ENCODE peak calls at places on chromosomes 1 and 21, in five cellular contexts. One of them, this sample, is unnamed.

GRCh38 chr1:200242379-200243041 is 167.3 kb downstream of the ZNF281 start:
- DNase-seq in SK-N-SH: no peak
- DNase-seq in GM12891: no peak
- DNase-seq in GM12878: no peak
- DNase-seq in HepG2: no peak
- DNase-seq in this sample: no peak

GRCh38 chr1:17020502-17020901 is 8.8 kb upstream of the ATP13A2 start:
- DNase-seq in GM12878: no peak
- DNase-seq in SK-N-SH: no peak
- DNase-seq in GM12891: no peak
- DNase-seq in HepG2: no peak
- DNase-seq in this sample: no peak

GRCh38 chr1:102365074-102365473 is 368.3 kb upstream of the OLFM3 start:
- DNase-seq in GM12878: no peak
- DNase-seq in HepG2: no peak
- DNase-seq in SK-N-SH: no peak
- DNase-seq in GM12891: no peak
- DNase-seq in this sample: no peak

GRCh38 chr1:236209713-236210112 is 67.4 kb downstream of the GPR137B start:
- DNase-seq in GM12878: no peak
- DNase-seq in SK-N-SH: no peak
- DNase-seq in GM12891: no peak
- DNase-seq in HepG2: no peak
- DNase-seq in this sample: no peak

GRCh38 chr1:157157481-157158190 is 19.4 kb upstream of the ETV3 start:
- DNase-seq in HepG2: no peak
- DNase-seq in GM12878: no peak
- DNase-seq in SK-N-SH: no peak
- DNase-seq in GM12891: no peak
- DNase-seq in this sample: no peak

GRCh38 chr1:15249032-15249601 is 2.1 kb downstream of the FHAD1 start:
- DNase-seq in HepG2: no peak
- DNase-seq in SK-N-SH: no peak
- DNase-seq in GM12891: no peak
- DNase-seq in GM12878: no peak
- DNase-seq in this sample: no peak

GRCh38 chr1:43968348-43968948 is 1.4 kb upstream of the DPH2 start:
- DNase-seq in HepG2: no peak
- DNase-seq in GM12878: no peak
- DNase-seq in SK-N-SH: no peak
- DNase-seq in GM12891: no peak
- DNase-seq in this sample: no peak

GRCh38 chr21:44702111-44702972 is 5.4 kb downstream of the KRTAP10-12 start:
- DNase-seq in GM12878: no peak
- DNase-seq in SK-N-SH: peak
- DNase-seq in GM12891: no peak
- DNase-seq in HepG2: no peak
- DNase-seq in this sample: no peak

GRCh38 chr1:112798293-112798692 is 83.2 kb upstream of the PPM1J start:
- DNase-seq in GM12878: no peak
- DNase-seq in GM12891: no peak
- DNase-seq in HepG2: no peak
- DNase-seq in SK-N-SH: no peak
- DNase-seq in this sample: no peak

GRCh38 chr1:33181038-33181861 is 593 bp downstream of the TRIM62 start:
- DNase-seq in GM12891: peak
- DNase-seq in HepG2: no peak
- DNase-seq in GM12878: no peak
- DNase-seq in SK-N-SH: peak
- DNase-seq in this sample: no peak

GRCh38 chr1:26913754-26914619 is at the start of gene NR0B2:
- DNase-seq in SK-N-SH: no peak
- DNase-seq in HepG2: peak
- DNase-seq in GM12891: no peak
- DNase-seq in GM12878: no peak
- DNase-seq in this sample: no peak

GRCh38 chr1:185360714-185361113 is 43.7 kb upstream of the IVNS1ABP start:
- DNase-seq in GM12878: no peak
- DNase-seq in SK-N-SH: no peak
- DNase-seq in GM12891: no peak
- DNase-seq in HepG2: no peak
- DNase-seq in this sample: no peak

GRCh38 chr21:42400525-42400924 is 3.2 kb upstream of the UBASH3A start:
- DNase-seq in GM12891: no peak
- DNase-seq in SK-N-SH: no peak
- DNase-seq in HepG2: no peak
- DNase-seq in GM12878: peak
- DNase-seq in this sample: no peak

GRCh38 chr1:246689409-246689997 is 34.7 kb upstream of the SCCPDH start:
- DNase-seq in HepG2: peak
- DNase-seq in SK-N-SH: peak
- DNase-seq in GM12878: peak
- DNase-seq in GM12891: peak
- DNase-seq in this sample: peak

GRCh38 chr1:216820345-216820744 is 97.1 kb upstream of the ESRRG start:
- DNase-seq in SK-N-SH: no peak
- DNase-seq in HepG2: no peak
- DNase-seq in GM12878: no peak
- DNase-seq in GM12891: no peak
- DNase-seq in this sample: no peak

GRCh38 chr1:7539772-7540175 is 231.3 kb upstream of the VAMP3 start:
- DNase-seq in SK-N-SH: no peak
- DNase-seq in HepG2: no peak
- DNase-seq in GM12878: no peak
- DNase-seq in GM12891: no peak
- DNase-seq in this sample: no peak

GRCh38 chr1:36321119-36321951 is 2.1 kb downstream of the EVA1B start:
- DNase-seq in SK-N-SH: peak
- DNase-seq in GM12891: no peak
- DNase-seq in HepG2: no peak
- DNase-seq in GM12878: no peak
- DNase-seq in this sample: peak

GRCh38 chr1:18322353-18323032 is 158.2 kb upstream of the KLHDC7A start:
- DNase-seq in GM12878: no peak
- DNase-seq in HepG2: no peak
- DNase-seq in SK-N-SH: peak
- DNase-seq in GM12891: no peak
- DNase-seq in this sample: no peak

GRCh38 chr1:67664048-67664447 is 21.0 kb upstream of the GADD45A start:
- DNase-seq in HepG2: peak
- DNase-seq in GM12891: no peak
- DNase-seq in SK-N-SH: no peak
- DNase-seq in GM12878: no peak
- DNase-seq in this sample: no peak

GRCh38 chr1:1021010-1021845 is 1.3 kb downstream of the AGRN start:
- DNase-seq in HepG2: no peak
- DNase-seq in GM12891: no peak
- DNase-seq in SK-N-SH: peak
- DNase-seq in GM12878: no peak
- DNase-seq in this sample: no peak

GRCh38 chr21:39923441-39923840 is 56.2 kb downstream of the PCP4 start:
- DNase-seq in GM12891: no peak
- DNase-seq in HepG2: no peak
- DNase-seq in GM12878: no peak
- DNase-seq in SK-N-SH: no peak
- DNase-seq in this sample: no peak

GRCh38 chr1:184806296-184806721 is 51.7 kb upstream of the EDEM3 start:
- DNase-seq in GM12891: no peak
- DNase-seq in GM12878: no peak
- DNase-seq in SK-N-SH: no peak
- DNase-seq in HepG2: no peak
- DNase-seq in this sample: no peak

GRCh38 chr1:236128646-236129178 is 13.6 kb upstream of the GPR137B start:
- DNase-seq in HepG2: no peak
- DNase-seq in GM12891: no peak
- DNase-seq in SK-N-SH: peak
- DNase-seq in GM12878: no peak
- DNase-seq in this sample: no peak

GRCh38 chr1:49013046-49013445 is 236.4 kb upstream of the BEND5 start:
- DNase-seq in GM12891: no peak
- DNase-seq in SK-N-SH: no peak
- DNase-seq in GM12878: no peak
- DNase-seq in HepG2: no peak
- DNase-seq in this sample: no peak

GRCh38 chr1:109740615-109741373 is at the start of gene GSTM3:
- DNase-seq in HepG2: no peak
- DNase-seq in GM12891: no peak
- DNase-seq in GM12878: no peak
- DNase-seq in SK-N-SH: no peak
- DNase-seq in this sample: no peak

GRCh38 chr21:33402011-33402979 is 918 bp upstream of the IFNGR2 start:
- DNase-seq in SK-N-SH: peak
- DNase-seq in GM12878: no peak
- DNase-seq in HepG2: no peak
- DNase-seq in GM12891: peak
- DNase-seq in this sample: peak

GRCh38 chr1:183806086-183806485 is 1.2 kb downstream of the RGL1 start:
- DNase-seq in HepG2: no peak
- DNase-seq in GM12878: no peak
- DNase-seq in GM12891: no peak
- DNase-seq in SK-N-SH: no peak
- DNase-seq in this sample: no peak

GRCh38 chr1:186838380-186839076 is 9.8 kb downstream of the PLA2G4A start:
- DNase-seq in GM12891: no peak
- DNase-seq in GM12878: no peak
- DNase-seq in SK-N-SH: no peak
- DNase-seq in HepG2: no peak
- DNase-seq in this sample: no peak

GRCh38 chr1:236774926-236775325 is 20.2 kb upstream of the MTR start:
- DNase-seq in GM12891: no peak
- DNase-seq in SK-N-SH: peak
- DNase-seq in HepG2: peak
- DNase-seq in GM12878: no peak
- DNase-seq in this sample: no peak

GRCh38 chr1:54940027-54940426 is 40.4 kb upstream of the TMEM61 start:
- DNase-seq in SK-N-SH: no peak
- DNase-seq in GM12891: no peak
- DNase-seq in HepG2: no peak
- DNase-seq in GM12878: no peak
- DNase-seq in this sample: no peak

GRCh38 chr1:4055677-4055967 is 155.6 kb upstream of the C1orf174 start:
- DNase-seq in HepG2: no peak
- DNase-seq in GM12891: no peak
- DNase-seq in GM12878: no peak
- DNase-seq in SK-N-SH: no peak
- DNase-seq in this sample: no peak

GRCh38 chr21:26710155-26710554 is 135.1 kb downstream of the ADAMTS1 start:
- DNase-seq in GM12891: no peak
- DNase-seq in GM12878: no peak
- DNase-seq in SK-N-SH: no peak
- DNase-seq in HepG2: no peak
- DNase-seq in this sample: no peak

GRCh38 chr1:32336963-32337675 is 1.1 kb upstream of the MARCKSL1 start:
- DNase-seq in GM12878: peak
- DNase-seq in HepG2: no peak
- DNase-seq in SK-N-SH: no peak
- DNase-seq in GM12891: peak
- DNase-seq in this sample: peak

GRCh38 chr1:164132001-164132400 is 427.0 kb upstream of the PBX1 start:
- DNase-seq in HepG2: no peak
- DNase-seq in SK-N-SH: no peak
- DNase-seq in GM12878: no peak
- DNase-seq in GM12891: no peak
- DNase-seq in this sample: no peak
- TF ChIP-seq POLR2AphosphoS5 in HepG2: no peak
- TF ChIP-seq POLR2AphosphoS5 in SK-N-SH: no peak
- TF ChIP-seq POLR2AphosphoS5 in GM12878: no peak
- TF ChIP-seq POLR2AphosphoS5 in GM12891: no peak
- TF ChIP-seq POLR2AphosphoS5 in this sample: no peak

GRCh38 chr1:150615346-150616201 is 13.8 kb downstream of the ENSA start:
- DNase-seq in SK-N-SH: no peak
- DNase-seq in GM12891: no peak
- DNase-seq in GM12878: no peak
- DNase-seq in HepG2: no peak
- DNase-seq in this sample: no peak

GRCh38 chr1:150610576-150610975 is 18.8 kb downstream of the ENSA start:
- DNase-seq in GM12878: no peak
- DNase-seq in GM12891: no peak
- DNase-seq in SK-N-SH: no peak
- DNase-seq in HepG2: no peak
- DNase-seq in this sample: no peak

GRCh38 chr1:150609726-150610125 is 19.7 kb downstream of the ENSA start:
- DNase-seq in GM12878: no peak
- DNase-seq in HepG2: no peak
- DNase-seq in SK-N-SH: no peak
- DNase-seq in GM12891: no peak
- DNase-seq in this sample: no peak

GRCh38 chr1:150612014-150612345 is 17.4 kb downstream of the ENSA start:
- DNase-seq in HepG2: no peak
- DNase-seq in SK-N-SH: no peak
- DNase-seq in GM12878: no peak
- DNase-seq in GM12891: no peak
- DNase-seq in this sample: no peak

GRCh38 chr1:150613061-150613920 is 16.1 kb downstream of the ENSA start:
- DNase-seq in GM12891: no peak
- DNase-seq in SK-N-SH: no peak
- DNase-seq in HepG2: peak
- DNase-seq in GM12878: peak
- DNase-seq in this sample: no peak
- TF ChIP-seq TAF1 in GM12891: no peak
- TF ChIP-seq TAF1 in SK-N-SH: no peak
- TF ChIP-seq TAF1 in HepG2: peak
- TF ChIP-seq TAF1 in GM12878: no peak
- TF ChIP-seq TAF1 in this sample: no peak

GRCh38 chr1:154407021-154407865 is 2.1 kb downstream of the IL6R start:
- DNase-seq in SK-N-SH: no peak
- DNase-seq in GM12891: no peak
- DNase-seq in GM12878: peak
- DNase-seq in HepG2: no peak
- DNase-seq in this sample: no peak
- TF ChIP-seq POLR2AphosphoS5 in SK-N-SH: no peak
- TF ChIP-seq POLR2AphosphoS5 in GM12891: no peak
- TF ChIP-seq POLR2AphosphoS5 in GM12878: no peak
- TF ChIP-seq POLR2AphosphoS5 in HepG2: no peak
- TF ChIP-seq POLR2AphosphoS5 in this sample: no peak

GRCh38 chr1:206472454-206472853 is 2.2 kb downstream of the IKBKE start:
- DNase-seq in HepG2: peak
- DNase-seq in GM12891: no peak
- DNase-seq in GM12878: no peak
- DNase-seq in SK-N-SH: peak
- DNase-seq in this sample: no peak
- TF ChIP-seq TAF1 in HepG2: no peak
- TF ChIP-seq TAF1 in GM12891: no peak
- TF ChIP-seq TAF1 in GM12878: no peak
- TF ChIP-seq TAF1 in SK-N-SH: no peak
- TF ChIP-seq TAF1 in this sample: no peak

GRCh38 chr1:180920702-180921101 is 8.0 kb downstream of the KIAA1614 start:
- DNase-seq in SK-N-SH: no peak
- DNase-seq in HepG2: no peak
- DNase-seq in GM12891: peak
- DNase-seq in GM12878: no peak
- DNase-seq in this sample: no peak
- TF ChIP-seq POLR2AphosphoS5 in SK-N-SH: no peak
- TF ChIP-seq POLR2AphosphoS5 in HepG2: no peak
- TF ChIP-seq POLR2AphosphoS5 in GM12891: no peak
- TF ChIP-seq POLR2AphosphoS5 in GM12878: no peak
- TF ChIP-seq POLR2AphosphoS5 in this sample: no peak